ENCODE peak calls at places on chromosomes 6 and 20, in four cellular contexts. One of them, this sample, is unnamed.

GRCh38 chr6:140253096-140253495 is 878.6 kb upstream of the CITED2 start:
- DNase-seq in HepG2: no peak
- DNase-seq in heart left ventricle: no peak
- DNase-seq in spleen: no peak
- DNase-seq in this sample: no peak

GRCh38 chr6:85047818-85048217 is 283.4 kb upstream of the TBX18 start:
- DNase-seq in HepG2: no peak
- DNase-seq in heart left ventricle: no peak
- DNase-seq in spleen: no peak
- DNase-seq in this sample: peak; percentile 1

GRCh38 chr6:149318581-149319286 is 1.2 kb downstream of the TAB2 start:
- DNase-seq in HepG2: peak; percentile 21
- DNase-seq in heart left ventricle: no peak
- DNase-seq in spleen: no peak
- DNase-seq in this sample: peak; percentile 67

GRCh38 chr6:105560611-105561066 is 157.8 kb upstream of the PREP start:
- DNase-seq in HepG2: no peak
- DNase-seq in heart left ventricle: no peak
- DNase-seq in spleen: no peak
- DNase-seq in this sample: no peak

GRCh38 chr20:19986419-19986818 is 30.7 kb upstream of the NAA20 start:
- DNase-seq in HepG2: no peak
- DNase-seq in heart left ventricle: no peak
- DNase-seq in spleen: no peak
- DNase-seq in this sample: no peak

GRCh38 chr6:43097098-43097489 is 21.0 kb downstream of the PTK7 start:
- DNase-seq in HepG2: no peak
- DNase-seq in heart left ventricle: no peak
- DNase-seq in spleen: peak; percentile 15
- DNase-seq in this sample: no peak

GRCh38 chr6:112282217-112282616 is 27.9 kb upstream of the LAMA4 start:
- DNase-seq in HepG2: no peak
- DNase-seq in heart left ventricle: peak; percentile 82
- DNase-seq in spleen: no peak
- DNase-seq in this sample: no peak

GRCh38 chr6:42619963-42620362 is 56.1 kb downstream of the UBR2 start:
- DNase-seq in HepG2: no peak
- DNase-seq in heart left ventricle: no peak
- DNase-seq in spleen: no peak
- DNase-seq in this sample: no peak

GRCh38 chr20:18058661-18059467 is 1.1 kb upstream of the OVOL2 start:
- DNase-seq in HepG2: no peak
- DNase-seq in heart left ventricle: no peak
- DNase-seq in spleen: no peak
- DNase-seq in this sample: no peak

GRCh38 chr6:75855047-75855446 is 106.0 kb downstream of the MYO6 start:
- DNase-seq in HepG2: peak; percentile 59
- DNase-seq in heart left ventricle: no peak
- DNase-seq in spleen: no peak
- DNase-seq in this sample: peak; percentile 70

GRCh38 chr6:12051861-12052368 is 39.8 kb downstream of the HIVEP1 start:
- DNase-seq in HepG2: no peak
- DNase-seq in heart left ventricle: no peak
- DNase-seq in spleen: no peak
- DNase-seq in this sample: no peak

GRCh38 chr6:14625173-14625895 is 507.8 kb downstream of the CD83 start:
- DNase-seq in HepG2: no peak
- DNase-seq in heart left ventricle: no peak
- DNase-seq in spleen: no peak
- DNase-seq in this sample: no peak

GRCh38 chr6:163356324-163356723 is 58.2 kb upstream of the QKI start:
- DNase-seq in HepG2: no peak
- DNase-seq in heart left ventricle: peak; percentile 84
- DNase-seq in spleen: no peak
- DNase-seq in this sample: peak; percentile 11
- TF ChIP-seq POLR2A in HepG2: no peak
- TF ChIP-seq POLR2A in heart left ventricle: no peak
- TF ChIP-seq POLR2A in spleen: no peak
- TF ChIP-seq POLR2A in this sample: no peak

GRCh38 chr6:143677891-143678737 is at the start of gene PHACTR2:
- DNase-seq in HepG2: peak; percentile 76
- DNase-seq in heart left ventricle: peak; percentile 88
- DNase-seq in spleen: peak; percentile 88
- DNase-seq in this sample: peak; percentile 73
- TF ChIP-seq POLR2A in HepG2: peak; percentile 85
- TF ChIP-seq POLR2A in heart left ventricle: no peak
- TF ChIP-seq POLR2A in spleen: peak; percentile 38
- TF ChIP-seq POLR2A in this sample: peak; percentile 66

GRCh38 chr6:30742316-30743098 is at the start of gene FLOT1:
- DNase-seq in HepG2: peak; percentile 97
- DNase-seq in heart left ventricle: peak; percentile 98
- DNase-seq in spleen: peak; percentile 99
- DNase-seq in this sample: peak; percentile 93
- TF ChIP-seq POLR2A in HepG2: no peak
- TF ChIP-seq POLR2A in heart left ventricle: no peak
- TF ChIP-seq POLR2A in spleen: no peak
- TF ChIP-seq POLR2A in this sample: peak; percentile 63

GRCh38 chr6:30601815-30602641 is 15.0 kb downstream of the PPP1R10 start:
- DNase-seq in HepG2: no peak
- DNase-seq in heart left ventricle: no peak
- DNase-seq in spleen: no peak
- DNase-seq in this sample: no peak

GRCh38 chr6:30600576-30600975 is 16.5 kb downstream of the PPP1R10 start:
- DNase-seq in HepG2: no peak
- DNase-seq in heart left ventricle: peak; percentile 54
- DNase-seq in spleen: no peak
- DNase-seq in this sample: no peak

GRCh38 chr6:30601436-30601814 is 15.6 kb downstream of the PPP1R10 start:
- DNase-seq in HepG2: no peak
- DNase-seq in heart left ventricle: no peak
- DNase-seq in spleen: no peak
- DNase-seq in this sample: no peak

GRCh38 chr6:30599625-30600324 is 17.3 kb downstream of the PPP1R10 start:
- DNase-seq in HepG2: no peak
- DNase-seq in heart left ventricle: no peak
- DNase-seq in spleen: no peak
- DNase-seq in this sample: no peak

DNA sequence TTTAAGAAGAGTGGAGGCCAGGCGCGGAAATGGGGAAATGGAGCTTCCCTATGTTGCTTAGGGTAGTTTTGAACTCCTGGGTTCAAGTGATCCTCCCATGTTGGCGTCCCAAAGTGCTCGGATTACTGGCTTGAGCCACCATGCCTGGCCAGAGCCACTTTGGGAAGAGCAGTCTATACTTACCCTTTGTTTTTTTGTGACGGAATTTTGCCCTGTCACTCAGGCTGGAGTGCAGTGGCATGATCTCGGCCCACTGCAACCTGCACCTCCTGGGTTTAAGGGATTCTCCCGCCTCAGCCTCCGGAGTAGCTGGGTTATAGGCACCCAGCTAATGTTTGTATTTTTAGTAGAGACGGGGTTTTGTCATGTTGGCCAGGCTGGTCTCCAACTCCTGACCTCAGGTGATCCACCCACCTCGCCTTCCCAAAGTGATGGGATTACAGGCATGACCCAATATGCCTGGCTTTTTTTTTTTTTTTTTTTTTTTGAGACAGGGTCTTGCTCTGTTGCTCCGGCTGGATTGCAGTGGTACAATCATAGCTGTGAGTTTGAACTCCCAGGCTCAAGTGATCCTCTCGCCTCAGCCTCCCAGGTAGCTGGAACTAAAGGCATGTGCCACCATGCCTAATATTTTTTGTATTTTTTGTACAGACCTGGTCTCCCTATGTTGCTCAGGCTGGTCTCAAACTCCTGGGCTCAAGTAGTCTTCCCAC is 18.0 kb downstream of the PPP1R10 start:
- DNase-seq in HepG2: no peak
- DNase-seq in heart left ventricle: no peak
- DNase-seq in spleen: no peak
- DNase-seq in this sample: no peak
- TF ChIP-seq POLR2A in HepG2: peak; percentile 25
- TF ChIP-seq POLR2A in heart left ventricle: no peak
- TF ChIP-seq POLR2A in spleen: no peak
- TF ChIP-seq POLR2A in this sample: peak; percentile 54

GRCh38 chr6:151391021-151391470 is 313 bp downstream of the ZBTB2 start:
- DNase-seq in HepG2: peak; percentile 52
- DNase-seq in heart left ventricle: peak; percentile 85
- DNase-seq in spleen: peak; percentile 96
- DNase-seq in this sample: peak; percentile 89

GRCh38 chr6:151390276-151391020 is 911 bp downstream of the ZBTB2 start:
- DNase-seq in HepG2: peak; percentile 99
- DNase-seq in heart left ventricle: peak; percentile 99
- DNase-seq in spleen: peak; percentile 100
- DNase-seq in this sample: peak; percentile 99

GRCh38 chr6:151393410-151393809 is 2.1 kb upstream of the ZBTB2 start:
- DNase-seq in HepG2: no peak
- DNase-seq in heart left ventricle: no peak
- DNase-seq in spleen: no peak
- DNase-seq in this sample: no peak

GRCh38 chr6:151392429-151392828 is 1.1 kb upstream of the ZBTB2 start:
- DNase-seq in HepG2: no peak
- DNase-seq in heart left ventricle: no peak
- DNase-seq in spleen: no peak
- DNase-seq in this sample: no peak

GRCh38 chr6:151391471-151392428 is at the start of gene ZBTB2:
- DNase-seq in HepG2: peak; percentile 83
- DNase-seq in heart left ventricle: peak; percentile 81
- DNase-seq in spleen: peak; percentile 94
- DNase-seq in this sample: peak; percentile 84
- TF ChIP-seq POLR2A in HepG2: peak; percentile 48
- TF ChIP-seq POLR2A in heart left ventricle: no peak
- TF ChIP-seq POLR2A in spleen: no peak
- TF ChIP-seq POLR2A in this sample: peak; percentile 4

This sample was measured in erythroblast.